ENCODE peak calls at places on chromosomes 6 and 20, in nine cellular contexts. K is nephron progenitor cell, Z is epithelial cell of esophagus, S is left ventricle myocardium inferior, J is AG04450, T is testis, C is retinal pigment epithelial cell, Q is WTC11, A is progenitor cell of endocrine pancreas. V is an unnamed sample.

GRCh38 chr6:106087548-106088325 is 1.6 kb downstream of the PRDM1 start:
- DNase-seq in A (no peak), S (peak), Z (peak), Q (no peak), T (peak), C (peak), J (no peak), K (no peak), V (peak)

GRCh38 chr6:20444786-20445271 is 43.1 kb downstream of the E2F3 start:
- DNase-seq in J (no peak), T (no peak), A (no peak), Z (peak), C (no peak), K (no peak), Q (no peak), S (no peak), V (no peak)

GRCh38 chr6:40352006-40352405 is 235.2 kb downstream of the LRFN2 start:
- DNase-seq in S (no peak), J (no peak), T (peak), Z (no peak), K (no peak), A (peak), Q (no peak), C (no peak), V (no peak)

GRCh38 chr6:15368186-15368585 is 122.3 kb downstream of the JARID2 start:
- DNase-seq in Z (no peak), Q (no peak), A (no peak), J (no peak), C (no peak), S (no peak), T (no peak), K (no peak), V (no peak)

GRCh38 chr6:20600831-20601230 is 66.6 kb downstream of the CDKAL1 start:
- DNase-seq in C (no peak), T (no peak), Q (no peak), J (no peak), K (no peak), Z (peak), A (no peak), S (no peak), V (no peak)

GRCh38 chr20:1207293-1207884 is 4.1 kb downstream of the C20orf202 start:
- DNase-seq in K (no peak), S (no peak), Z (no peak), Q (no peak), T (no peak), C (no peak), A (no peak), J (no peak), V (no peak)

GRCh38 chr20:64077876-64078551 is 1.3 kb downstream of the RGS19 start:
- DNase-seq in C (no peak), T (no peak), Q (no peak), Z (no peak), S (no peak), A (no peak), K (no peak), J (no peak), V (no peak)

GRCh38 chr20:52103911-52104545 is 87.6 kb downstream of the ZFP64 start:
- DNase-seq in C (no peak), K (peak), Z (no peak), T (no peak), Q (peak), A (no peak), S (no peak), J (no peak), V (no peak)

GRCh38 chr6:89500486-89501020 is 67.6 kb downstream of the ANKRD6 start:
- DNase-seq in Z (no peak), J (no peak), A (no peak), T (no peak), K (no peak), S (no peak), C (no peak), Q (no peak), V (no peak)

GRCh38 chr6:157187182-157188093 is 135.9 kb downstream of the TMEM242 start:
- DNase-seq in S (no peak), Q (no peak), J (no peak), Z (no peak), T (no peak), C (no peak), A (no peak), K (peak), V (no peak)

GRCh38 chr6:129980821-129981220 is 37.6 kb upstream of the L3MBTL3 start:
- DNase-seq in S (no peak), A (no peak), T (no peak), Q (no peak), Z (no peak), K (no peak), J (no peak), C (no peak), V (no peak)

GRCh38 chr20:45918182-45918737 is 6.3 kb upstream of the PLTP start:
- DNase-seq in S (peak), C (no peak), K (no peak), J (no peak), Z (no peak), Q (no peak), A (no peak), T (no peak), V (no peak)

GRCh38 chr6:153872946-153873345 is 166.1 kb upstream of the OPRM1 start:
- DNase-seq in J (no peak), T (no peak), S (no peak), C (peak), A (no peak), Z (no peak), K (no peak), Q (no peak), V (no peak)

GRCh38 chr6:149988550-149989336 is 25.0 kb downstream of the ULBP1 start:
- DNase-seq in A (no peak), T (no peak), C (no peak), S (no peak), J (no peak), K (no peak), Q (peak), Z (no peak), V (no peak)

DNA sequence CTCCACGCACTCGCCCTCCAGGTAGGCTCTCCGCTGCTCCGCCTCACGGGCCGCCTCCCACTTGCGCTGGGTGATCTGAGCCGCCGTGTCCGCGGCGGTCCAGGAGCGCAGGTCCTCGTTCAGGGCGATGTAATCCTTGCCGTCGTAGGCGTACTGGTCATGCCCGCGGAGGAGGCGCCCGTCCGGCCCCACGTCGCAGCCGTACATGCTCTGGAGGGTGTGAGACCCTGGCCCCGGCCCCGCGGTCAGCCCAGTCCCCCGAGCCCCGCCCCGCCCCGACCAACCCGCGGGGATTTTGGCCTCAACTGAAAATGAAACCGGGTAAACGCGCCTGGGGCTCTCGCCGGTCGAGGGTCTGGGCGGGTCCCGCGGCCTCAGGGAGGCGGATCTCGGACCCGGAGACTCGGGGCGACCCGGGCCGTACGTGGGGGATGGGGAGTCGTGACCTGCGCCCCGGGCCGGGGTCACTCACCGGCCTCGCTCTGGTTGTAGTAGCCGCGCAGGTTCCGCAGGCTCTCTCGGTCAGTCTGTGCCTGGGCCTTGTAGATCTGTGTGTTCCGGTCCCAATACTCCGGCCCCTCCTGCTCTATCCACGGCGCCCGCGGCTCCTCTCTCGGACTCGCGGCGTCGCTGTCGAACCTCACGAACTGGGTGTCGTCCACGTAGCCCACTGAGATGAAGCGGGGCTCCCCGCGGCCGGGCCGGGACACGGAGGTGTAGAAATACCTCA is 598 bp downstream of the HLA-B start:
- DNase-seq in A (no peak), C (no peak), Q (no peak), Z (no peak), T (peak), K (peak), J (no peak), S (peak), V (no peak)
- TF ChIP-seq CTCF in A (no peak), C (no peak), Q (no peak), Z (no peak), T (no peak), K (no peak), J (no peak), S (no peak), V (no peak)

GRCh38 chr6:160439751-160440150 is 91.6 kb downstream of the SLC22A3 start:
- DNase-seq in A (no peak), Q (no peak), T (no peak), K (no peak), Z (no peak), C (no peak), J (no peak), S (no peak), V (no peak)
- TF ChIP-seq CTCF in A (no peak), Q (no peak), T (no peak), K (no peak), Z (no peak), C (no peak), J (no peak), S (no peak), V (no peak)

GRCh38 chr6:71444222-71444621 is 155.6 kb downstream of the OGFRL1 start:
- DNase-seq in A (no peak), T (no peak), C (no peak), Q (no peak), Z (no peak), J (no peak), K (no peak), S (no peak), V (no peak)
- TF ChIP-seq CTCF in A (no peak), T (no peak), C (no peak), Q (no peak), Z (no peak), J (no peak), K (no peak), S (peak), V (no peak)

DNA sequence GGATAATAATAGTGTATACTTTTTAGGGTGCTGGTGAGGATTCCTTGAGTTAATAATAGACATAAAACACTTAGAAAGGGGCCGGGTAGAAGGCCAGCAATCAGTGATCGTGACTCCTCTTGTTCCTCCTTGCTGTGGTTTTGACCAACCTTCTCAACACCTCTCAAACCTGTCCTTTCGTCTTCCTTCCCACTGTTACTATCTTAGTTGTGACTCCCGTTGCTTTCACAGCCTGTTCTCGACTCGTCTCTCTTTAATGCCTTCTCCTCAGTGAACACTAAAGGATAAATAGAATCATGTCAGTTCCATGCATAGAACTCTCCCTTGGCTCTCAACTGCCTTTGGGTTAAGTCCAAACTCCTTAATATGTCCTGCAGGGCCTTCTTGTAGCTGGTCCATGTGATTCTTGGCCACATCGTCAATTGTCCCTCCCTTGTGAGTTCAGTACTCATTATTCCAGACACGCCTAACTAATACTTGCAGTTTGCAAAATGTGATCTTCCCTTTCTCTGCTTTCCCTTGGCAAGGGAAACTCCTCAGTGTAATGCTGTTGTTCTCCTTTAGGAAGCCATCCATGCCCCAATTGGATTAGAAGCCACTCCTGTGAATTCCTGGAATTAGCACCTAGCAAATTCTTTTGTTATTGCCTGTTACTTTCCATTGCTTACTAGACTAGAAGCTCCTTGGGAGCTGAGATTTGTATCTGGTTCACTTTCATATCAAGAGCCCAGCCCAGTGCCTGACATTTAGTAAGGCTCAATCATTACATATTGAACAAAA is 165.0 kb downstream of the UTRN start:
- DNase-seq in C (peak), A (no peak), K (no peak), T (peak), Z (no peak), S (no peak), Q (no peak), J (no peak), V (no peak)
- TF ChIP-seq CTCF in C (no peak), A (no peak), K (no peak), T (no peak), Z (no peak), S (no peak), Q (no peak), J (no peak), V (no peak)

GRCh38 chr6:26311385-26312095 is 53.5 kb upstream of the BTN3A2 start:
- DNase-seq in A (no peak), K (peak), T (no peak), C (no peak), Z (peak), Q (peak), S (no peak), J (no peak), V (peak)
- TF ChIP-seq CTCF in A (no peak), K (no peak), T (no peak), C (no peak), Z (no peak), Q (no peak), S (no peak), J (no peak), V (no peak)